ENCODE peak calls at places on chromosomes 3 and 15, in four cellular contexts. One of them, this sample, is unnamed.

GRCh38 chr3:179513867-179514266 is 48.9 kb upstream of the ACTL6A start:
- DNase-seq in CD8-positive, alpha-beta memory T cell: no peak
- DNase-seq in tibial nerve: no peak
- DNase-seq in body of pancreas: no peak
- DNase-seq in this sample: no peak

GRCh38 chr3:12822725-12823373 is 18.5 kb downstream of the RPL32 start:
- DNase-seq in CD8-positive, alpha-beta memory T cell: no peak
- DNase-seq in tibial nerve: no peak
- DNase-seq in body of pancreas: no peak
- DNase-seq in this sample: no peak

GRCh38 chr3:70728311-70728710 is 415.9 kb upstream of the MDFIC2 start:
- DNase-seq in CD8-positive, alpha-beta memory T cell: no peak
- DNase-seq in tibial nerve: no peak
- DNase-seq in body of pancreas: no peak
- DNase-seq in this sample: no peak

GRCh38 chr15:85094685-85095084 is 113.0 kb downstream of the PDE8A start:
- DNase-seq in CD8-positive, alpha-beta memory T cell: no peak
- DNase-seq in tibial nerve: no peak
- DNase-seq in body of pancreas: no peak
- DNase-seq in this sample: no peak

GRCh38 chr3:189132125-189132744 is 39.5 kb upstream of the TPRG1 start:
- DNase-seq in CD8-positive, alpha-beta memory T cell: peak; percentile 61
- DNase-seq in tibial nerve: peak; percentile 37
- DNase-seq in body of pancreas: no peak
- DNase-seq in this sample: no peak

GRCh38 chr3:39276746-39277145 is 3.1 kb downstream of the CX3CR1 start:
- DNase-seq in CD8-positive, alpha-beta memory T cell: no peak
- DNase-seq in tibial nerve: no peak
- DNase-seq in body of pancreas: no peak
- DNase-seq in this sample: no peak

GRCh38 chr15:64237677-64238076 is 74.9 kb upstream of the PPIB start:
- DNase-seq in CD8-positive, alpha-beta memory T cell: no peak
- DNase-seq in tibial nerve: no peak
- DNase-seq in body of pancreas: no peak
- DNase-seq in this sample: no peak

GRCh38 chr15:52765779-52766178 is 24.4 kb downstream of the ONECUT1 start:
- DNase-seq in CD8-positive, alpha-beta memory T cell: no peak
- DNase-seq in tibial nerve: no peak
- DNase-seq in body of pancreas: no peak
- DNase-seq in this sample: no peak

GRCh38 chr3:77780621-77781020 is 740.7 kb downstream of the ROBO2 start:
- DNase-seq in CD8-positive, alpha-beta memory T cell: no peak
- DNase-seq in tibial nerve: no peak
- DNase-seq in body of pancreas: no peak
- DNase-seq in this sample: no peak
- H3K27ac ChIP-seq in CD8-positive, alpha-beta memory T cell: no peak overlapping the region
- H3K27ac ChIP-seq in tibial nerve: no peak overlapping the region
- H3K27ac ChIP-seq in body of pancreas: no peak overlapping the region
- H3K27ac ChIP-seq in this sample: no peak overlapping the region

GRCh38 chr15:42863572-42864239 is 56.9 kb downstream of the TTBK2 start:
- DNase-seq in CD8-positive, alpha-beta memory T cell: no peak
- DNase-seq in tibial nerve: no peak
- DNase-seq in body of pancreas: peak; percentile 23
- DNase-seq in this sample: no peak

GRCh38 chr15:42854576-42854975 is 66.0 kb downstream of the TTBK2 start:
- DNase-seq in CD8-positive, alpha-beta memory T cell: no peak
- DNase-seq in tibial nerve: no peak
- DNase-seq in body of pancreas: no peak
- DNase-seq in this sample: no peak

GRCh38 chr15:42858999-42859789 is 61.4 kb downstream of the TTBK2 start:
- DNase-seq in CD8-positive, alpha-beta memory T cell: no peak
- DNase-seq in tibial nerve: no peak
- DNase-seq in body of pancreas: no peak
- DNase-seq in this sample: no peak

GRCh38 chr15:42858540-42858939 is 62.0 kb downstream of the TTBK2 start:
- DNase-seq in CD8-positive, alpha-beta memory T cell: no peak
- DNase-seq in tibial nerve: no peak
- DNase-seq in body of pancreas: no peak
- DNase-seq in this sample: no peak
- H3K27ac ChIP-seq in CD8-positive, alpha-beta memory T cell: no peak overlapping the region
- H3K27ac ChIP-seq in tibial nerve: no peak overlapping the region
- H3K27ac ChIP-seq in body of pancreas: no peak overlapping the region
- H3K27ac ChIP-seq in this sample: no peak overlapping the region

DNA sequence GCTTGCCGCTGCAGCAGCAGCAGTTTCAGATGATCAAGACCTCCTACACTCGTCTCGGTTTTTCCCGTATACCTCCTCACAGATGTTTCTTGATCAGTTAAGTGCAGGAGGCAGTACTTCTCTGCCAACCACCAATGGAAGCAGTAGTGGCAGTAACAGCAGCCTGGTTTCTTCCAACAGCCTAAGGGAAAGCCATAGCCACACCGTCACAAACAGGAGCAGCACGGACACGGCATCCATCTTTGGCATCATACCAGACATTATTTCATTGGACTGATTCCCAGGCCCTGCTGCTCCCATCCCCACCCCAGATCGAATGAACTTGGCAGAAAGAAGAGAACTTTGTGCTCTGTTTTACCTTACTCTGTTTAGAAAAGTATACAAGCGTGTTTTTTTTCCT is 17.6 kb downstream of the CALML4 start:
- DNase-seq in CD8-positive, alpha-beta memory T cell: no peak
- DNase-seq in tibial nerve: peak; percentile 66
- DNase-seq in body of pancreas: peak; percentile 80
- DNase-seq in this sample: no peak
- H3K27ac ChIP-seq in CD8-positive, alpha-beta memory T cell: no peak overlapping the region
- H3K27ac ChIP-seq in tibial nerve: peak overlapping the region; percentile 76
- H3K27ac ChIP-seq in body of pancreas: peak overlapping the region; percentile 60
- H3K27ac ChIP-seq in this sample: peak overlapping the region; percentile 68

GRCh38 chr3:52830535-52831258 is at the start of gene ITIH4:
- DNase-seq in CD8-positive, alpha-beta memory T cell: no peak
- DNase-seq in tibial nerve: no peak
- DNase-seq in body of pancreas: peak; percentile 37
- DNase-seq in this sample: no peak

GRCh38 chr3:52829906-52830463 is 487 bp downstream of the ITIH4 start:
- DNase-seq in CD8-positive, alpha-beta memory T cell: no peak
- DNase-seq in tibial nerve: no peak
- DNase-seq in body of pancreas: no peak
- DNase-seq in this sample: no peak

GRCh38 chr3:52829482-52829881 is 990 bp downstream of the ITIH4 start:
- DNase-seq in CD8-positive, alpha-beta memory T cell: no peak
- DNase-seq in tibial nerve: no peak
- DNase-seq in body of pancreas: no peak
- DNase-seq in this sample: no peak

GRCh38 chr3:52827866-52828376 is 2.6 kb downstream of the ITIH4 start:
- DNase-seq in CD8-positive, alpha-beta memory T cell: no peak
- DNase-seq in tibial nerve: no peak
- DNase-seq in body of pancreas: peak; percentile 62
- DNase-seq in this sample: no peak

GRCh38 chr3:52827441-52827840 is 3.0 kb downstream of the ITIH4 start:
- DNase-seq in CD8-positive, alpha-beta memory T cell: no peak
- DNase-seq in tibial nerve: no peak
- DNase-seq in body of pancreas: no peak
- DNase-seq in this sample: no peak
- H3K27ac ChIP-seq in CD8-positive, alpha-beta memory T cell: no peak overlapping the region
- H3K27ac ChIP-seq in tibial nerve: no peak overlapping the region
- H3K27ac ChIP-seq in body of pancreas: no peak overlapping the region
- H3K27ac ChIP-seq in this sample: no peak overlapping the region

GRCh38 chr15:78272326-78272725 is 8.0 kb downstream of the DNAJA4 start:
- DNase-seq in CD8-positive, alpha-beta memory T cell: no peak
- DNase-seq in tibial nerve: no peak
- DNase-seq in body of pancreas: no peak
- DNase-seq in this sample: no peak
- H3K27ac ChIP-seq in CD8-positive, alpha-beta memory T cell: no peak overlapping the region
- H3K27ac ChIP-seq in tibial nerve: no peak overlapping the region
- H3K27ac ChIP-seq in body of pancreas: no peak overlapping the region
- H3K27ac ChIP-seq in this sample: no peak overlapping the region